ENCODE peak calls at places on chromosomes 2 and 18, in eight cellular contexts. T, E, A, L, J, Y, F and B are unnamed samples.

GRCh38 chr2:121828281-121828731 is 72.9 kb downstream of the TSN start:
- DNase-seq in T (no peak), A (no peak), F (no peak), J (peak; percentile 50), Y (no peak), L (no peak), E (no peak), B (peak; percentile 46)

GRCh38 chr18:59379772-59380530 is 20.9 kb upstream of the LMAN1 start:
- DNase-seq in Y (no peak), E (no peak), L (no peak), A (no peak), T (no peak), J (no peak), F (no peak), B (no peak)

GRCh38 chr2:172072279-172072678 is 13.0 kb upstream of the DLX1 start:
- DNase-seq in L (no peak), F (no peak), T (no peak), Y (no peak), A (no peak), J (no peak), E (no peak), B (no peak)

GRCh38 chr2:128520787-128521186 is 202.1 kb upstream of the HS6ST1 start:
- DNase-seq in A (no peak), E (no peak), Y (no peak), T (no peak), F (peak; percentile 13), L (no peak), J (no peak), B (no peak)

GRCh38 chr18:2606335-2606734 is 35.0 kb downstream of the NDC80 start:
- DNase-seq in L (no peak), E (no peak), T (no peak), J (no peak), Y (no peak), F (no peak), A (no peak), B (no peak)

GRCh38 chr18:8264861-8265411 is 344.3 kb upstream of the RAB12 start:
- DNase-seq in F (no peak), A (no peak), L (no peak), T (no peak), Y (peak; percentile 23), J (no peak), E (no peak), B (no peak)

GRCh38 chr2:240818543-240819403 is 1.2 kb downstream of the KIF1A start:
- DNase-seq in L (peak; percentile 79), E (no peak), F (no peak), Y (no peak), T (no peak), J (peak; percentile 80), A (no peak), B (no peak)

GRCh38 chr2:67341012-67341318 is 56.2 kb upstream of the ETAA1 start:
- DNase-seq in T (no peak), F (no peak), Y (no peak), E (no peak), A (no peak), L (no peak), J (no peak), B (no peak)

GRCh38 chr18:5339202-5339834 is 43.8 kb upstream of the ZBTB14 start:
- DNase-seq in F (no peak), Y (no peak), L (no peak), A (no peak), J (no peak), E (no peak), T (no peak), B (no peak)

GRCh38 chr18:5238371-5238758 is 41.3 kb upstream of the AKAIN1 start:
- DNase-seq in A (peak; percentile 31), Y (peak; percentile 37), T (peak; percentile 85), J (no peak), E (no peak), L (peak; percentile 60), F (peak; percentile 9), B (no peak)

GRCh38 chr2:10717630-10718029 is 3.8 kb upstream of the ATP6V1C2 start:
- DNase-seq in A (no peak), E (peak; percentile 35), J (no peak), T (no peak), F (peak; percentile 25), Y (peak; percentile 73), L (no peak), B (no peak)

GRCh38 chr2:105974800-105975199 is 219.3 kb downstream of the UXS1 start:
- DNase-seq in J (no peak), A (no peak), T (no peak), L (no peak), E (no peak), F (no peak), Y (no peak), B (no peak)

GRCh38 chr2:142756430-142756829 is 121.0 kb upstream of the KYNU start:
- DNase-seq in J (no peak), A (no peak), E (no peak), T (no peak), L (no peak), F (no peak), Y (peak; percentile 21), B (no peak)

GRCh38 chr2:79711098-79711497 is 198.2 kb downstream of the CTNNA2 start:
- DNase-seq in T (no peak), E (no peak), L (no peak), F (no peak), A (no peak), Y (no peak), J (no peak), B (no peak)
- H3K4me3 ChIP-seq in T (no peak overlapping the region), E (no peak overlapping the region), L (no peak overlapping the region), F (no peak overlapping the region), A (no peak overlapping the region), Y (no peak overlapping the region), J (no peak overlapping the region), B (no peak overlapping the region)

GRCh38 chr2:153967248-153967973 is 95.7 kb downstream of the GALNT13 start:
- DNase-seq in A (no peak), J (no peak), F (no peak), L (peak; percentile 48), T (no peak), Y (no peak), E (no peak), B (no peak)

GRCh38 chr2:153972412-153972811 is 100.7 kb downstream of the GALNT13 start:
- DNase-seq in A (no peak), J (no peak), T (no peak), Y (no peak), L (no peak), E (no peak), F (no peak), B (no peak)

GRCh38 chr2:153971250-153971649 is 99.5 kb downstream of the GALNT13 start:
- DNase-seq in T (no peak), L (no peak), J (no peak), E (no peak), F (no peak), A (no peak), Y (no peak), B (no peak)

DNA sequence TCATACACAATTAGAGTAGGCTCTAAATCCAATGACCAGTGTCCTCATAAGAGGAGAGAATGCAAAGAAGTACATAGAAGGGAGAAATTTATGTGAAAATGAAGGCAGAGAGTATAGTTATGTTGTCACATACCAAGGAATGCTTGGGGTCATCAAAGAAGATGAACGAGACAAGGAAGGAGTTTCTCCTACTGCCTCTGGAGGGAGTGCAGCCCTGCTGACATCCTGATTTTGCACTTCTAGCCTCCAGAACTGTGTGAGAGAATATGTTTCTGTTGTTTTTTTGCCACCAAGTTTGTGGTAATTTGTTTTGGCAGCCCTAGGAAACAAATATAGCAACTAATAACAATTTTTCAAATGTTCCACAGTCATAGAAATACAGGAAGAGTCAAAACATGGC is 100.2 kb downstream of the GALNT13 start:
- DNase-seq in Y (no peak), J (no peak), T (no peak), F (no peak), A (no peak), L (no peak), E (no peak), B (no peak)
- TF ChIP-seq CTCF in Y (no peak), J (no peak), T (no peak), F (no peak), A (no peak), L (peak; percentile 35), E (no peak), B (no peak)

DNA sequence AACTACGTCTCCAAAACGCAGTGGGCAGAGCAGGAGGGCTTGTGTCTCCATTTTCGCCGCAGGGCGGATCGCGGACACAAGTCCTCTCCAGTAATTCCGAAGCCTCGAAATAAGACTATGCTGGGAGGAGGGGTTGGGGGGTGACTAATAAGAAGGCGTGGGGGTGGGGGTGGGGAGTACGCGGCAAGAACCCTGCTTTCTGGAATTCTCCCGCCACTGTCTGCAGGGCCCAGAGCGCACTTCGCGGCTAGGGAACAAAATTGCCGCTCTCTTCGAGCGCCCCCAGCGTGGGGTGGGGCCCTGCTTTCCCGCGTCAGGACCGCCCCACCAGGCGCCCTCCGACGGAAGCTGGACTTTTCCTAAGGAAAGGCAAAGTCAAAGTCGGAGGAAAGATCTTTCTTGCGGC is 12.0 kb downstream of the NR4A2 start:
- DNase-seq in J (no peak), E (no peak), Y (peak; percentile 39), L (peak; percentile 57), F (no peak), A (no peak), T (peak; percentile 65), B (no peak)
- H3K4me3 ChIP-seq in J (peak overlapping the region; percentile 13), E (peak overlapping the region; percentile 31), Y (peak overlapping the region; percentile 42), L (peak overlapping the region; percentile 36), F (peak overlapping the region; percentile 57), A (no peak overlapping the region), T (peak overlapping the region; percentile 32), B (peak overlapping the region; percentile 44)

GRCh38 chr18:37965572-37965970 is 400.0 kb upstream of the CELF4 start:
- DNase-seq in T (no peak), A (no peak), F (no peak), L (no peak), E (no peak), Y (no peak), J (no peak), B (no peak)

GRCh38 chr18:37962316-37962966 is 396.8 kb upstream of the CELF4 start:
- DNase-seq in Y (no peak), A (no peak), J (no peak), L (peak; percentile 65), E (no peak), T (no peak), F (no peak), B (no peak)

GRCh38 chr18:37963837-37964236 is 398.2 kb upstream of the CELF4 start:
- DNase-seq in F (no peak), L (no peak), T (no peak), Y (no peak), E (no peak), J (no peak), A (no peak), B (no peak)

GRCh38 chr18:37967261-37967660 is 401.7 kb upstream of the CELF4 start:
- DNase-seq in J (no peak), L (no peak), Y (no peak), A (no peak), E (no peak), F (no peak), T (no peak), B (no peak)

DNA sequence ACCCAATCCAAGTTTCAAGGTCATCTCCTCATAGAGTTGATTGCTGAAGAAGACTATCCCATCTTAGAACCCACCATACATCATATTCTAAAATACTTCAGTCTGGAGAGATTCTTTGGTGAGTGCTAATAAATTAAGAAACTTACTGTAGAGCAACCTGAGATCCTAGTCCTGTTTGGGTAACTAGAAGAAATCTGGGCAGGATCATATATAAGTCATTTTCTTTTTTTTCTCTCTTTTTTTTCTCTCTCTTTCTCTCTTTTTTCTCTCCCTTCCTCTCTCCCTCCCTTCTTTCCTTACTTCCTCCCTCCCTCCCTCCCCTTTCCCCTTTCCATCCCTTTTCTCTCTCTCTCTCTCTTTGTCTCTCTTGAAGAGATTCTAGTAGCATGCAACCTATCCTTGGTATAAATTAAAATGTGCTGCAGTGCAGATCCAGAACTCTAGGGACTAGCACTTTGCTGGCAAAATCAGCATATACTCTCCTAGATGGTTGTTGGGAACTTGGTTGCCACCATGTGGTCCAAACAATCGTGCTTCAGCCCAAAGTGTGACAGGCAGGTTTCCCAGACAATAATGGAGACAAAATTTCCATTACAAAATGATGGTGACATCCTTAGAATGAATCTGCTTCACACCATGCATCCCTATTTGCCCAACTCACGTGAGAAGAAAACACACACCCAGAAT is 399.4 kb upstream of the CELF4 start:
- DNase-seq in J (no peak), A (no peak), E (no peak), L (no peak), T (no peak), F (no peak), Y (no peak), B (no peak)
- TF ChIP-seq CTCF in J (no peak), A (no peak), E (no peak), L (no peak), T (no peak), F (no peak), Y (no peak), B (no peak)